ENCODE peak calls at places on chromosomes 16 and 17, in eight cellular contexts. F, X, U, C, B, S, A and Y are unnamed samples.
A peak's percentile ranks its signal among the peaks of the same experiment; 100 is the strongest.

GRCh38 chr16:78499399-78499798 is 399.9 kb downstream of the WWOX start:
- DNase-seq in F (no peak), X (no peak), U (no peak), C (no peak), B (no peak), S (no peak), A (no peak), Y (no peak)

GRCh38 chr17:75565066-75565465 is 22.5 kb upstream of the MYO15B start:
- DNase-seq in F (no peak), X (no peak), U (no peak), C (no peak), B (no peak), S (peak; percentile 79), A (no peak), Y (no peak)

GRCh38 chr17:70332356-70332755 is 163.0 kb downstream of the KCNJ2 start:
- DNase-seq in F (no peak), X (no peak), U (no peak), C (peak; percentile 0), B (no peak), S (no peak), A (no peak), Y (no peak)

GRCh38 chr17:48578616-48579560 is 738 bp upstream of the HOXB4 start:
- DNase-seq in F (no peak), X (no peak), U (no peak), C (no peak), B (no peak), S (no peak), A (no peak), Y (no peak)

GRCh38 chr16:16150117-16150877 is 73.0 kb downstream of the ABCC6 start:
- DNase-seq in F (peak; percentile 78), X (no peak), U (no peak), C (peak; percentile 73), B (no peak), S (peak; percentile 55), A (no peak), Y (peak; percentile 78)

GRCh38 chr17:62778990-62779681 is 29.0 kb downstream of the MARCHF10 start:
- DNase-seq in F (no peak), X (no peak), U (no peak), C (peak; percentile 93), B (no peak), S (peak; percentile 84), A (peak; percentile 45), Y (peak; percentile 74)

GRCh38 chr16:58843675-58844074 is 109.6 kb upstream of the GOT2 start:
- DNase-seq in F (no peak), X (no peak), U (no peak), C (no peak), B (no peak), S (peak; percentile 57), A (no peak), Y (peak; percentile 14)

GRCh38 chr16:89120921-89121351 is 27.3 kb downstream of the ACSF3 start:
- DNase-seq in F (no peak), X (no peak), U (no peak), C (no peak), B (no peak), S (no peak), A (no peak), Y (no peak)

GRCh38 chr17:16255481-16255901 is 38.5 kb downstream of the PIGL start:
- DNase-seq in F (peak; percentile 78), X (no peak), U (no peak), C (no peak), B (no peak), S (peak; percentile 39), A (no peak), Y (peak; percentile 74)

GRCh38 chr16:57253410-57253927 is 8.4 kb downstream of the ARL2BP start:
- DNase-seq in F (no peak), X (no peak), U (no peak), C (no peak), B (no peak), S (no peak), A (no peak), Y (no peak)

GRCh38 chr17:47802341-47803022 is 19.1 kb downstream of the OSBPL7 start:
- DNase-seq in F (peak; percentile 53), X (peak; percentile 73), U (peak; percentile 39), C (peak; percentile 51), B (peak; percentile 59), S (peak; percentile 77), A (no peak), Y (no peak)

GRCh38 chr17:21374455-21375161 is 1.5 kb upstream of the KCNJ12 start:
- DNase-seq in F (no peak), X (no peak), U (no peak), C (no peak), B (no peak), S (no peak), A (no peak), Y (no peak)

GRCh38 chr16:2250652-2251280 is 621 bp downstream of the ECI1 start:
- DNase-seq in F (peak; percentile 61), X (no peak), U (peak; percentile 24), C (no peak), B (no peak), S (no peak), A (no peak), Y (no peak)

GRCh38 chr16:67801889-67802288 is 4.5 kb downstream of the RANBP10 start:
- DNase-seq in F (no peak), X (no peak), U (no peak), C (no peak), B (no peak), S (no peak), A (no peak), Y (no peak)

GRCh38 chr17:55758171-55758570 is 7.3 kb downstream of the PCTP start:
- DNase-seq in F (no peak), X (no peak), U (no peak), C (no peak), B (no peak), S (no peak), A (no peak), Y (no peak)

GRCh38 chr16:2364638-2365210 is 24.2 kb upstream of the ABCA3 start:
- DNase-seq in F (no peak), X (no peak), U (no peak), C (peak; percentile 41), B (no peak), S (no peak), A (no peak), Y (no peak)

GRCh38 chr17:17924131-17924856 is 47.9 kb downstream of the TOM1L2 start:
- DNase-seq in F (no peak), X (no peak), U (no peak), C (no peak), B (no peak), S (no peak), A (no peak), Y (no peak)

GRCh38 chr17:7611635-7612293 is 2.9 kb downstream of the FXR2 start:
- DNase-seq in F (no peak), X (no peak), U (no peak), C (no peak), B (no peak), S (no peak), A (no peak), Y (no peak)

GRCh38 chr17:56230660-56231059 is 77.4 kb downstream of the ANKFN1 start:
- DNase-seq in F (no peak), X (no peak), U (no peak), C (no peak), B (no peak), S (peak; percentile 33), A (no peak), Y (peak; percentile 74)

GRCh38 chr16:17276610-17277009 is 194.2 kb downstream of the XYLT1 start:
- DNase-seq in F (no peak), X (no peak), U (no peak), C (no peak), B (no peak), S (no peak), A (no peak), Y (no peak)

GRCh38 chr16:67873435-67874146 is 739 bp downstream of the EDC4 start:
- DNase-seq in F (no peak), X (no peak), U (no peak), C (no peak), B (no peak), S (peak; percentile 41), A (no peak), Y (no peak)

GRCh38 chr17:18182190-18182977 is 1.2 kb upstream of the ALKBH5 start:
- DNase-seq in F (peak; percentile 79), X (peak; percentile 52), U (no peak), C (peak; percentile 4), B (peak; percentile 18), S (no peak), A (no peak), Y (no peak)

GRCh38 chr16:56460101-56460500 is 8.7 kb downstream of the OGFOD1 start:
- DNase-seq in F (no peak), X (no peak), U (no peak), C (no peak), B (no peak), S (peak; percentile 11), A (no peak), Y (no peak)

GRCh38 chr17:60163108-60163784 is 13.5 kb downstream of the CA4 start:
- DNase-seq in F (no peak), X (no peak), U (no peak), C (no peak), B (peak; percentile 53), S (no peak), A (no peak), Y (no peak)

GRCh38 chr17:325270-325976 is 27.2 kb downstream of the RPH3AL start:
- DNase-seq in F (no peak), X (no peak), U (no peak), C (no peak), B (no peak), S (no peak), A (no peak), Y (no peak)

GRCh38 chr16:67162439-67163163 is 1.9 kb upstream of the HSF4 start:
- DNase-seq in F (peak; percentile 15), X (no peak), U (no peak), C (no peak), B (no peak), S (no peak), A (no peak), Y (no peak)

GRCh38 chr16:29961127-29961478 is 776 bp upstream of the TMEM219 start:
- DNase-seq in F (no peak), X (no peak), U (no peak), C (no peak), B (no peak), S (no peak), A (no peak), Y (no peak)

GRCh38 chr17:79616801-79617200 is 6.0 kb upstream of the RBFOX3 start:
- DNase-seq in F (no peak), X (no peak), U (no peak), C (no peak), B (no peak), S (no peak), A (no peak), Y (no peak)